ENCODE peak calls at places on chromosomes 3 and 15, in six cellular contexts. I is left ventricle myocardium inferior, D is retina, M is ELF-1, K is hypothalamus, L is fibroblast of lung. G is an unnamed sample.
A peak's percentile ranks its signal among the peaks of the same experiment; 100 is the strongest.

GRCh38 chr3:23601020-23601822 is 204.5 kb upstream of the UBE2E1 start:
- DNase-seq in I (no peak), D (peak; percentile 57), M (no peak), K (no peak), L (peak; percentile 41), G (no peak)

GRCh38 chr3:62032738-62033137 is 340.6 kb downstream of the FEZF2 start:
- DNase-seq in I (no peak), D (no peak), M (no peak), K (no peak), L (no peak), G (no peak)

GRCh38 chr15:71313806-71314205 is 198.5 kb downstream of the THSD4 start:
- DNase-seq in I (no peak), D (peak; percentile 38), M (no peak), K (no peak), L (peak; percentile 85), G (no peak)

GRCh38 chr15:66025972-66026371 is 156.7 kb downstream of the RAB11A start:
- DNase-seq in I (no peak), D (no peak), M (no peak), K (no peak), L (no peak), G (no peak)

GRCh38 chr15:96115642-96116041 is 214.9 kb upstream of the NR2F2 start:
- DNase-seq in I (no peak), D (no peak), M (no peak), K (no peak), L (peak; percentile 89), G (no peak)

GRCh38 chr15:29126208-29126536 is 143.4 kb downstream of the NSMCE3 start:
- DNase-seq in I (peak; percentile 1), D (no peak), M (no peak), K (no peak), L (no peak), G (no peak)

GRCh38 chr15:29129221-29129620 is 140.4 kb downstream of the NSMCE3 start:
- DNase-seq in I (no peak), D (no peak), M (no peak), K (no peak), L (no peak), G (no peak)

GRCh38 chr3:85760342-85760741 is 801.6 kb downstream of the CADM2 start:
- DNase-seq in I (no peak), D (no peak), M (no peak), K (no peak), L (peak; percentile 14), G (no peak)

GRCh38 chr3:5304789-5305680 is 117.5 kb downstream of the EDEM1 start:
- DNase-seq in I (no peak), D (peak; percentile 69), M (peak; percentile 60), K (no peak), L (peak; percentile 33), G (peak; percentile 73)

GRCh38 chr3:171704002-171704401 is 106.3 kb downstream of the PLD1 start:
- DNase-seq in I (no peak), D (no peak), M (peak; percentile 56), K (no peak), L (peak; percentile 40), G (no peak)

GRCh38 chr3:10169000-10169496 is 4.3 kb downstream of the IRAK2 start:
- DNase-seq in I (no peak), D (no peak), M (peak; percentile 53), K (no peak), L (no peak), G (no peak)

GRCh38 chr15:100997442-100997841 is 78.3 kb downstream of the LRRK1 start:
- DNase-seq in I (no peak), D (no peak), M (no peak), K (no peak), L (peak; percentile 18), G (no peak)

GRCh38 chr15:80679805-80680175 is 15.3 kb upstream of the ABHD17C start:
- DNase-seq in I (no peak), D (no peak), M (no peak), K (no peak), L (no peak), G (no peak)

GRCh38 chr3:125168711-125169410 is 43.7 kb downstream of the SLC12A8 start:
- DNase-seq in I (no peak), D (no peak), M (no peak), K (no peak), L (peak; percentile 18), G (no peak)

GRCh38 chr3:64220161-64220560 is 5.1 kb downstream of the PRICKLE2 start:
- DNase-seq in I (no peak), D (no peak), M (no peak), K (no peak), L (peak; percentile 69), G (no peak)

GRCh38 chr3:105513042-105513441 is 146.3 kb downstream of the ALCAM start:
- DNase-seq in I (no peak), D (no peak), M (no peak), K (no peak), L (peak; percentile 93), G (no peak)

GRCh38 chr3:149377408-149378111 is at the start of gene TM4SF1:
- DNase-seq in I (peak; percentile 68), D (no peak), M (peak; percentile 39), K (no peak), L (peak; percentile 97), G (peak; percentile 78)

GRCh38 chr3:15291589-15292541 is 40.5 kb downstream of the SH3BP5 start:
- DNase-seq in I (no peak), D (no peak), M (no peak), K (no peak), L (peak; percentile 67), G (no peak)

GRCh38 chr3:3586843-3587626 is 212.2 kb upstream of the LRRN1 start:
- DNase-seq in I (no peak), D (peak; percentile 36), M (no peak), K (no peak), L (peak; percentile 96), G (no peak)

GRCh38 chr3:52633786-52634185 is 51.9 kb downstream of the PBRM1 start:
- DNase-seq in I (no peak), D (no peak), M (no peak), K (no peak), L (peak; percentile 77), G (no peak)

GRCh38 chr3:172259191-172259590 is 189.1 kb downstream of the GHSR start:
- DNase-seq in I (no peak), D (no peak), M (no peak), K (no peak), L (peak; percentile 84), G (no peak)

GRCh38 chr3:195907730-195908438 is 467 bp downstream of the TNK2 start:
- DNase-seq in I (no peak), D (peak; percentile 85), M (peak; percentile 76), K (peak; percentile 58), L (no peak), G (peak; percentile 68)

GRCh38 chr15:52546031-52546751 is 17.5 kb upstream of the MYO5A start:
- DNase-seq in I (no peak), D (no peak), M (no peak), K (no peak), L (no peak), G (no peak)

GRCh38 chr15:64701482-64701881 is 73.9 kb downstream of the RBPMS2 start:
- DNase-seq in I (no peak), D (no peak), M (no peak), K (no peak), L (no peak), G (no peak)

GRCh38 chr15:94080416-94080815 is 150.9 kb upstream of the MCTP2 start:
- DNase-seq in I (peak; percentile 58), D (no peak), M (peak; percentile 45), K (no peak), L (peak; percentile 83), G (no peak)

GRCh38 chr3:139448104-139448503 is 28.2 kb downstream of the RBP2 start:
- DNase-seq in I (no peak), D (no peak), M (no peak), K (peak; percentile 69), L (peak; percentile 16), G (no peak)

GRCh38 chr15:33698128-33698527 is 270.2 kb upstream of the CHRM5 start:
- DNase-seq in I (no peak), D (no peak), M (no peak), K (no peak), L (no peak), G (no peak)

GRCh38 chr3:33575313-33575712 is 135.1 kb upstream of the UBP1 start:
- DNase-seq in I (no peak), D (no peak), M (no peak), K (no peak), L (no peak), G (no peak)

GRCh38 chr3:31105438-31106077 is 211.1 kb upstream of the GADL1 start:
- DNase-seq in I (no peak), D (no peak), M (no peak), K (no peak), L (peak; percentile 99), G (peak; percentile 36)

GRCh38 chr3:194837457-194838135 is 151.9 kb downstream of the FAM43A start:
- DNase-seq in I (no peak), D (no peak), M (peak; percentile 41), K (no peak), L (no peak), G (no peak)